ENCODE peak calls at places on chromosomes 11 and 22, in four cellular contexts. C is K562, X is endothelial cell of umbilical vein, R is GM12878. T is an unnamed sample.

GRCh38 chr22:19756288-19757128 is 4.1 kb upstream of the TBX1 start:
- DNase-seq in C (peak), X (peak), R (no peak), T (no peak)

GRCh38 chr22:23035557-23036277 is 34.6 kb upstream of the GNAZ start:
- DNase-seq in C (peak), X (no peak), R (peak), T (no peak)

GRCh38 chr22:26681395-26681821 is 24.0 kb downstream of the MIAT start:
- DNase-seq in C (no peak), X (peak), R (no peak), T (peak)

GRCh38 chr11:79269923-79270322 is 170.9 kb downstream of the TENM4 start:
- DNase-seq in C (no peak), X (no peak), R (no peak), T (no peak)

GRCh38 chr11:132284048-132284447 is 913.6 kb downstream of the NTM start:
- DNase-seq in C (no peak), X (no peak), R (no peak), T (no peak)

GRCh38 chr11:126461996-126462395 is 106.5 kb downstream of the ST3GAL4 start:
- DNase-seq in C (no peak), X (no peak), R (no peak), T (no peak)

GRCh38 chr11:60919320-60919719 is 4.9 kb upstream of the TMEM132A start:
- DNase-seq in C (no peak), X (peak), R (no peak), T (no peak)

GRCh38 chr11:46300270-46300669 is 22.8 kb downstream of the CREB3L1 start:
- DNase-seq in C (no peak), X (no peak), R (no peak), T (no peak)

GRCh38 chr11:76772783-76773106 is 10.4 kb upstream of the TSKU start:
- DNase-seq in C (no peak), X (no peak), R (no peak), T (no peak)

GRCh38 chr11:113862430-113862829 is 12.9 kb downstream of the USP28 start:
- DNase-seq in C (no peak), X (no peak), R (no peak), T (peak)

GRCh38 chr22:27329966-27330645 is 471.4 kb downstream of the MN1 start:
- DNase-seq in C (no peak), X (no peak), R (no peak), T (no peak)

GRCh38 chr11:11211186-11211585 is 141.9 kb downstream of the CSNK2A3 start:
- DNase-seq in C (no peak), X (no peak), R (no peak), T (no peak)

GRCh38 chr11:132686827-132687370 is 845.4 kb downstream of the OPCML start:
- DNase-seq in C (no peak), X (peak), R (no peak), T (no peak)

GRCh38 chr11:111870522-111870886 is 877 bp downstream of the ALG9 start:
- DNase-seq in C (no peak), X (no peak), R (peak), T (no peak)

GRCh38 chr22:26615149-26615548 is 2.7 kb downstream of the CRYBB1 start:
- DNase-seq in C (no peak), X (no peak), R (peak), T (no peak)

GRCh38 chr11:128419012-128419767 is 168.2 kb downstream of the ETS1 start:
- DNase-seq in C (no peak), X (no peak), R (no peak), T (no peak)

GRCh38 chr11:86916330-86916729 is 38.9 kb downstream of the FZD4 start:
- DNase-seq in C (no peak), X (peak), R (no peak), T (peak)

GRCh38 chr22:32130464-32130863 is 28.6 kb downstream of the C22orf42 start:
- DNase-seq in C (no peak), X (no peak), R (no peak), T (no peak)

GRCh38 chr11:106091480-106092123 is 14.1 kb downstream of the AASDHPPT start:
- DNase-seq in C (no peak), X (peak), R (peak), T (peak)

GRCh38 chr22:42692239-42693054 is 28.2 kb downstream of the A4GALT start:
- DNase-seq in C (no peak), X (no peak), R (no peak), T (no peak)

GRCh38 chr11:117587416-117587815 is 209.6 kb downstream of the DSCAML1 start:
- DNase-seq in C (no peak), X (no peak), R (no peak), T (no peak)
- TF ChIP-seq FOS in C (no peak), X (no peak), R (no peak), T (no peak)

GRCh38 chr22:38073150-38074130 is 10.5 kb downstream of the SLC16A8 start:
- DNase-seq in C (no peak), X (no peak), R (no peak), T (no peak)
- TF ChIP-seq FOS in C (no peak), X (no peak), R (no peak), T (no peak)

GRCh38 chr11:66279092-66279797 is 1.3 kb downstream of the CNIH2 start:
- DNase-seq in C (no peak), X (no peak), R (no peak), T (no peak)
- TF ChIP-seq FOS in C (no peak), X (no peak), R (no peak), T (no peak)

GRCh38 chr22:49769691-49770315 is 57.9 kb downstream of the BRD1 start:
- DNase-seq in C (no peak), X (no peak), R (no peak), T (no peak)

GRCh38 chr22:49768961-49769690 is 58.5 kb downstream of the BRD1 start:
- DNase-seq in C (no peak), X (no peak), R (no peak), T (peak)

GRCh38 chr22:49768077-49768476 is 59.6 kb downstream of the BRD1 start:
- DNase-seq in C (no peak), X (no peak), R (no peak), T (no peak)

GRCh38 chr22:49767355-49768062 is 60.2 kb downstream of the BRD1 start:
- DNase-seq in C (peak), X (peak), R (peak), T (peak)

GRCh38 chr22:49768511-49768910 is 59.2 kb downstream of the BRD1 start:
- DNase-seq in C (no peak), X (no peak), R (no peak), T (no peak)
- TF ChIP-seq FOS in C (no peak), X (no peak), R (no peak), T (no peak)

GRCh38 chr11:19739872-19740271 is 27.2 kb downstream of the NAV2 start:
- DNase-seq in C (no peak), X (peak), R (no peak), T (peak)
- TF ChIP-seq FOS in C (no peak), X (no peak), R (no peak), T (no peak)

GRCh38 chr11:44749160-44749559 is 22.4 kb downstream of the TSPAN18 start:
- DNase-seq in C (no peak), X (no peak), R (no peak), T (no peak)
- TF ChIP-seq FOS in C (no peak), X (no peak), R (no peak), T (no peak)

GRCh38 chr22:49551446-49551845 is 276.2 kb downstream of the BRD1 start:
- DNase-seq in C (no peak), X (no peak), R (no peak), T (no peak)
- TF ChIP-seq FOS in C (no peak), X (no peak), R (no peak), T (no peak)

DNA sequence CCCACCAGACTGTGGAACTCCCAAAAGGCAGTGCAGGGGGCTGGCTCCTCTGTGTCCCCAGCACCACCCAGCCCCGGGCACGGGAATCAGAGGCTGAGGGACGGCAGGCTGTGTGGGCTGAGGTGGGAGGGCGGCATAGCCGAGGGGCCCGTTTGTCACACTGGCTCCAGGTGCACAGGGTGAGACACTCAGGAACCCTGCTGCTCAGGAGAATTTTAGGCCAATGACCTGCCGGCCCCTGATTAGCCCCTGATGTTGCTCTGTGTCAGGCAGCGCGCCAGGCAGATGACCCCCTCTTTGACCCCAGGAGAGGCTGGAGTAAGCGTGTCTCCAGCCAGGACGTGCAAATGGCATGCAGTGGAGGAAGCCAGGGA is 52.7 kb downstream of the RTL6 start:
- DNase-seq in C (no peak), X (no peak), R (no peak), T (no peak)
- TF ChIP-seq FOS in C (no peak), X (no peak), R (no peak), T (no peak)

GRCh38 chr11:69840371-69841169 is 21.4 kb upstream of the FGF3 start:
- DNase-seq in C (no peak), X (no peak), R (no peak), T (no peak)

GRCh38 chr11:69843529-69843921 is 24.3 kb upstream of the FGF3 start:
- DNase-seq in C (no peak), X (no peak), R (no peak), T (no peak)

GRCh38 chr11:69842746-69843528 is 23.7 kb upstream of the FGF3 start:
- DNase-seq in C (no peak), X (no peak), R (no peak), T (no peak)

GRCh38 chr11:69841170-69841858 is 22.1 kb upstream of the FGF3 start:
- DNase-seq in C (no peak), X (no peak), R (no peak), T (no peak)

GRCh38 chr11:69841859-69842698 is 22.9 kb upstream of the FGF3 start:
- DNase-seq in C (peak), X (no peak), R (no peak), T (peak)
- TF ChIP-seq FOS in C (no peak), X (no peak), R (no peak), T (no peak)

DNA sequence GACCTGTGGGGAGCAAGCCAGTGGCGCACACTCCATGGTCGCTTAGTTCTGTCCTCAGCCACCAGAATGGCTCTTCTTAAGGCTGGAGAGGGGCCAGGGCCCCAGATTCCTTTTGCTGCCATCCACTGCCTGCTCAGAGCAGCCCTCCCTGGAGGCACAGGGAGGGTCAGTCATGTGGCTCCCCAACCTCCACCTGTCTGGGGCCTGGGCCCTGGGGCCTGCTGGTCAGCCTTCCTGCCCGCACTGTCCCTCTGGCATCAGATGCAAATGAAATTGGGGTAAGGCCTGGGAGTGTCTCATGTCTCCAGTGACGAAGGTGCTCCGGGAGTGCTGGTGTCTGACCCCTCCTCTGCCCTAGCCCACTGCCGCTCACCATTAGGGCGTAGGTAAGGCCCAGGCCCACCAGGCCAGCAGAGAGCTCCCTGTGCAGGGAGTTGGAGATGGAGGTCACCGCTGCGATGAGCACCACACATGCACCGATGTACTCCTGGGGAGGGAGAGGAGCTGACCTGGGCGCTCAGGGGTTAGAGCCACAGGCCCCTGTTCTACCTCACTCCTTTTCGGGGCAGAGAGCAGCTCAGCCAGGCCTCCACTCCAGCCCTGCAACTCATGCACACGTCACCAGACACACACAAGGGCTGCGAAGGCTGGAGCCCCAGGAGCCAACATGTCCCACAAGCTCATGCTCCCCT is 9.0 kb upstream of the KCNJ11 start:
- DNase-seq in C (no peak), X (no peak), R (no peak), T (no peak)
- TF ChIP-seq FOS in C (no peak), X (no peak), R (no peak), T (no peak)

T was measured in IMR-90.